ENCODE peak calls at places on chromosomes 7 and 10, in four cellular contexts. S is ovary, O is lower lobe of right lung, G is colonic mucosa. D is an unnamed sample.
A peak's percentile ranks its signal among the peaks of the same experiment; 100 is the strongest.

GRCh38 chr10:119308089-119308488 is 100.7 kb downstream of the GRK5 start:
- DNase-seq in O (no peak), G (no peak), S (no peak), D (no peak)

GRCh38 chr10:35487336-35488034 is 117.7 kb upstream of the GJD4 start:
- DNase-seq in O (no peak), S (no peak), G (no peak), D (no peak)

GRCh38 chr10:79409038-79410035 is 36.1 kb downstream of the ZCCHC24 start:
- DNase-seq in G (no peak), O (peak; percentile 42), S (peak; percentile 38), D (no peak)

GRCh38 chr10:11178606-11179221 is 161.0 kb downstream of the CELF2 start:
- DNase-seq in O (peak; percentile 61), S (no peak), G (peak; percentile 47), D (peak; percentile 76)

GRCh38 chr7:127949670-127950069 is 81.6 kb downstream of the LRRC4 start:
- DNase-seq in G (no peak), S (no peak), O (no peak), D (no peak)

GRCh38 chr10:27542812-27543211 is 38.7 kb downstream of the RAB18 start:
- DNase-seq in O (no peak), G (no peak), S (no peak), D (no peak)

GRCh38 chr10:79142064-79142491 is 73.3 kb downstream of the ZMIZ1 start:
- DNase-seq in S (no peak), O (no peak), G (no peak), D (no peak)

GRCh38 chr7:101163281-101164070 is 1.9 kb downstream of the VGF start:
- DNase-seq in O (no peak), G (peak; percentile 57), S (peak; percentile 48), D (peak; percentile 63)

GRCh38 chr10:12177642-12178041 is 18.0 kb downstream of the NUDT5 start:
- DNase-seq in G (no peak), O (no peak), S (no peak), D (no peak)

GRCh38 chr10:76010703-76011102 is 579.3 kb downstream of the LRMDA start:
- DNase-seq in G (no peak), O (no peak), S (no peak), D (no peak)

GRCh38 chr10:99661370-99661749 is 2.1 kb downstream of the ENTPD7 start:
- DNase-seq in G (no peak), S (no peak), O (no peak), D (no peak)

GRCh38 chr7:144454256-144455039 is 51.0 kb upstream of the NOBOX start:
- DNase-seq in O (no peak), G (no peak), S (no peak), D (no peak)

GRCh38 chr10:78526347-78526746 is 492.7 kb downstream of the RPS24 start:
- DNase-seq in O (no peak), S (no peak), G (no peak), D (no peak)

GRCh38 chr10:34854147-34854601 is 39.1 kb upstream of the PARD3 start:
- DNase-seq in O (no peak), S (peak; percentile 52), G (no peak), D (no peak)

GRCh38 chr10:43417950-43418768 is 9.2 kb upstream of the HNRNPF start:
- DNase-seq in O (no peak), G (no peak), S (no peak), D (peak; percentile 77)

GRCh38 chr7:73343671-73344380 is 15.9 kb downstream of the FKBP6 start:
- DNase-seq in O (no peak), S (no peak), G (no peak), D (no peak)

GRCh38 chr7:73341877-73342276 is 13.9 kb downstream of the FKBP6 start:
- DNase-seq in O (no peak), G (no peak), S (no peak), D (no peak)

GRCh38 chr7:73345538-73345937 is 17.6 kb downstream of the FKBP6 start:
- DNase-seq in G (no peak), O (no peak), S (no peak), D (no peak)

GRCh38 chr7:73340514-73340913 is 12.6 kb downstream of the FKBP6 start:
- DNase-seq in O (no peak), G (no peak), S (no peak), D (no peak)

GRCh38 chr7:73342645-73343044 is 14.7 kb downstream of the FKBP6 start:
- DNase-seq in G (no peak), S (no peak), O (no peak), D (no peak)
- TF ChIP-seq CTCF in G (no peak), S (no peak), O (peak; percentile 25), D (no peak)

DNA sequence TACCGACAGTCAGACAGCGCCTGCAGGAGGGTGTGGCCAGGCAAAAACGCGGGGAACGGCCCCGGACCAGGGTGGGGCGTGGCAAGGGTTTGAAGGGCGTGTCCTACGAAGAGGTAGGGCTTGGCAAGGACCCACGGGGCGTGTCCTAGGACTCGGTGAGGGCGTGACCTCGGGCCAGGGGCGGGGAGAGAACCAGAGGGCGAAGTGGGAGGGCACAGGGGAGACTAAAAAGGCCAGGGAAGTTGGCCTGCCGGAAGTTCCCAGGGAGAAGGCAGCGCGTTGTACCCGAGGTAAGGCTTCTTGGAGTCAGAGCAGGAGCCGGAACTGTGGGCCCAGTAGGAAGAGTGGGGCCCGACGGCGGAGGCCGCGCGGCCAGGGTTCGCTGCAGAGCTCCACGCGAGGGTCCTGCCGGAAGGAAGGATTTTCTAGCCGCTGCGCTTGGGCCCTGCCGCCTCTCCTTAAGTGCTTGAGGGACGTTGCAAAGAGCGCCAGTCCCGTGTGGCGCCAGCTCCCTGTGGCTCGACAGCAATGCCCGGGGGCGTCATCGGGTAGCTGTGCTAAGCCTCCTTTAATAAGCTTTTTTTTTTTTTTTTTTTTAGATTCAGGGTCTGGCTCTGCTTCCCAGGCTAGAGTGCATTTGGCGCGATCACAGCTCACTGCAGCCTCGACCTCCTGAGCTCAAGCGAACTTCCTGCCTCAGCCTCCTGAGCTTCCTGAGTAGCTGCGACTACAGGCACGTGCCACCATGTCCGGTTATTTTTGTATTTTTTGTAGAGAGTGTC is at the start of gene PTER:
- DNase-seq in S (peak; percentile 91), G (peak; percentile 100), O (peak; percentile 98), D (peak; percentile 95)
- TF ChIP-seq CTCF in S (no peak), G (no peak), O (no peak), D (no peak)

GRCh38 chr10:388661-389045 is 253.4 kb downstream of the ZMYND11 start:
- DNase-seq in O (no peak), G (no peak), S (no peak), D (no peak)
- TF ChIP-seq CTCF in O (no peak), G (no peak), S (no peak), D (no peak)

GRCh38 chr7:147079083-147079482 is 962.5 kb downstream of the CNTNAP2 start:
- DNase-seq in G (no peak), O (no peak), S (no peak), D (no peak)
- TF ChIP-seq CTCF in G (no peak), O (no peak), S (no peak), D (no peak)

DNA sequence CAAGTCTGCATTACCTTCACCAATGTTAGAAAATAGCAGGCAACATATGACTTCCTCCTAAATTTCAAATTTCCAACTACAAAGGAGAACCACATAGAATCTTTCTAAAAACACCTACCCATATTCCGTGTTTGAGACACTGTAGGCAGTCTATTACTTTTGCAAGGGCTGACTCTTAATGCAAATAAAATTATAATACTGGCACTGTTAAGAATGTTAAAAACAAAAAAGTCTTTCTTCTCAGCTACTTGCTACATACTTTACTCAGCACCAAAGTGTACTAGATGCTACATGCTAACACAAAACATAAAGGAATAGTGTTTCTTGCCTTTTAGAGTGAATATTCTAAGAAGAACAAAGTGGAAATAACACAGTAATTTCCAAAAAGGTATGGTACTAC is 65.4 kb downstream of the SRPK2 start:
- DNase-seq in S (no peak), G (no peak), O (no peak), D (no peak)
- TF ChIP-seq CTCF in S (no peak), G (no peak), O (no peak), D (no peak)

GRCh38 chr7:155418941-155419755 is 38.8 kb upstream of the EN2 start:
- DNase-seq in S (no peak), G (no peak), O (no peak), D (no peak)
- TF ChIP-seq CTCF in S (no peak), G (no peak), O (no peak), D (no peak)

D was measured in GM13976.